ENCODE peak calls at places on chromosomes 2 and 18, in five cellular contexts. C is ascending aorta, B is hepatocyte, U is psoas muscle, M is PC-3. F is an unnamed sample.
A peak's percentile ranks its signal among the peaks of the same experiment; 100 is the strongest.

GRCh38 chr18:47817017-47817911 is 113.2 kb downstream of the SMAD2 start:
- DNase-seq in M (no peak), C (no peak), B (no peak), U (no peak), F (no peak)

GRCh38 chr2:179410552-179411356 is 146.1 kb upstream of the SESTD1 start:
- DNase-seq in B (peak; percentile 82), C (peak; percentile 66), U (peak; percentile 50), M (peak; percentile 80), F (peak; percentile 53)

GRCh38 chr2:168945508-168945907 is 44.4 kb downstream of the G6PC2 start:
- DNase-seq in M (no peak), U (no peak), C (no peak), B (no peak), F (no peak)

GRCh38 chr2:10271946-10272345 is 30.8 kb upstream of the HPCAL1 start:
- DNase-seq in M (peak; percentile 50), U (peak; percentile 15), C (peak; percentile 49), B (no peak), F (peak; percentile 91)

GRCh38 chr18:56787392-56787791 is 136.2 kb downstream of the WDR7 start:
- DNase-seq in M (no peak), B (no peak), U (no peak), C (no peak), F (no peak)

GRCh38 chr2:238973038-238973772 is 125.3 kb downstream of the TWIST2 start:
- DNase-seq in C (no peak), U (no peak), M (peak; percentile 62), B (no peak), F (no peak)

GRCh38 chr2:13289310-13289709 is 572.6 kb downstream of the TRIB2 start:
- DNase-seq in B (no peak), M (no peak), C (no peak), U (no peak), F (no peak)

GRCh38 chr18:8301427-8302172 is 307.6 kb upstream of the RAB12 start:
- DNase-seq in M (peak; percentile 16), C (no peak), B (peak; percentile 13), U (no peak), F (no peak)

GRCh38 chr18:31819106-31819924 is 58.6 kb upstream of the SLC25A52 start:
- DNase-seq in B (peak; percentile 80), U (no peak), C (no peak), M (peak; percentile 48), F (no peak)

GRCh38 chr2:219495531-219496122 is 3.1 kb upstream of the GMPPA start:
- DNase-seq in B (peak; percentile 77), U (peak; percentile 88), M (peak; percentile 59), C (peak; percentile 83), F (peak; percentile 50)

GRCh38 chr2:15914981-15915380 is 25.4 kb upstream of the MYCN start:
- DNase-seq in U (no peak), M (no peak), C (no peak), B (no peak), F (no peak)

GRCh38 chr2:45889620-45890019 is 238.1 kb downstream of the PRKCE start:
- DNase-seq in U (no peak), M (no peak), B (no peak), C (no peak), F (no peak)

GRCh38 chr2:189439342-189439741 is 1.9 kb upstream of the WDR75 start:
- DNase-seq in U (no peak), B (no peak), M (peak; percentile 11), C (no peak), F (no peak)

GRCh38 chr18:74836296-74837139 is 238.8 kb downstream of the ZNF407 start:
- DNase-seq in M (peak; percentile 57), U (no peak), B (peak; percentile 35), C (no peak), F (no peak)

GRCh38 chr2:233247744-233248143 is 3.7 kb upstream of the ATG16L1 start:
- DNase-seq in U (no peak), M (peak; percentile 99), C (no peak), B (peak; percentile 61), F (no peak)

GRCh38 chr2:224947566-224947965 is 94.7 kb downstream of the DOCK10 start:
- DNase-seq in U (no peak), M (no peak), C (no peak), B (no peak), F (no peak)

GRCh38 chr2:177056540-177056939 is 156.1 kb upstream of the HNRNPA3 start:
- DNase-seq in U (no peak), C (no peak), M (no peak), B (no peak), F (no peak)

GRCh38 chr2:201955702-201956141 is 77.9 kb upstream of the FZD7 start:
- DNase-seq in B (no peak), M (no peak), U (peak; percentile 68), C (no peak), F (no peak)

GRCh38 chr2:105438104-105438929 is 39.5 kb upstream of the FHL2 start:
- DNase-seq in C (no peak), B (peak; percentile 51), M (no peak), U (peak; percentile 88), F (peak; percentile 85)

GRCh38 chr2:212939777-212940531 is 211.5 kb downstream of the IKZF2 start:
- DNase-seq in M (peak; percentile 95), B (peak; percentile 78), U (no peak), C (no peak), F (no peak)

GRCh38 chr2:40558772-40559171 is 106.9 kb upstream of the SLC8A1 start:
- DNase-seq in M (no peak), C (no peak), U (no peak), B (no peak), F (no peak)

GRCh38 chr2:176535480-176536113 is 266.4 kb downstream of the MTX2 start:
- DNase-seq in U (no peak), B (no peak), C (no peak), M (peak; percentile 69), F (no peak)

GRCh38 chr2:166158546-166158945 is 30.7 kb upstream of the SCN1A start:
- DNase-seq in C (no peak), U (no peak), B (no peak), M (no peak), F (no peak)

GRCh38 chr2:165406053-165406628 is 63.4 kb upstream of the CSRNP3 start:
- DNase-seq in C (no peak), U (no peak), B (no peak), M (peak; percentile 97), F (no peak)

GRCh38 chr2:145203931-145204330 is 684.0 kb upstream of the ZEB2 start:
- DNase-seq in C (no peak), B (no peak), M (no peak), U (no peak), F (no peak)

GRCh38 chr2:205889073-205889472 is 196.9 kb downstream of the INO80D start:
- DNase-seq in U (no peak), C (no peak), B (no peak), M (peak; percentile 83), F (no peak)

GRCh38 chr18:74760436-74760835 is 162.8 kb downstream of the ZNF407 start:
- DNase-seq in B (no peak), C (no peak), M (peak; percentile 91), U (no peak), F (no peak)

GRCh38 chr18:3511980-3512379 is 62.0 kb downstream of the TGIF1 start:
- DNase-seq in U (no peak), M (peak; percentile 82), C (no peak), B (peak; percentile 26), F (no peak)

GRCh38 chr2:157837851-157838441 is 38.2 kb downstream of the ACVR1 start:
- DNase-seq in C (no peak), M (no peak), B (peak; percentile 35), U (peak; percentile 81), F (peak; percentile 56)

GRCh38 chr2:157839162-157839801 is 36.8 kb downstream of the ACVR1 start:
- DNase-seq in B (peak; percentile 58), U (peak; percentile 62), C (no peak), M (peak; percentile 32), F (peak; percentile 38)

GRCh38 chr2:157838442-157839161 is 37.5 kb downstream of the ACVR1 start:
- DNase-seq in M (peak; percentile 71), C (peak; percentile 75), U (peak; percentile 72), B (peak; percentile 68), F (peak; percentile 68)

GRCh38 chr2:157835425-157835824 is 40.7 kb downstream of the ACVR1 start:
- DNase-seq in B (no peak), C (no peak), U (no peak), M (no peak), F (no peak)

DNA sequence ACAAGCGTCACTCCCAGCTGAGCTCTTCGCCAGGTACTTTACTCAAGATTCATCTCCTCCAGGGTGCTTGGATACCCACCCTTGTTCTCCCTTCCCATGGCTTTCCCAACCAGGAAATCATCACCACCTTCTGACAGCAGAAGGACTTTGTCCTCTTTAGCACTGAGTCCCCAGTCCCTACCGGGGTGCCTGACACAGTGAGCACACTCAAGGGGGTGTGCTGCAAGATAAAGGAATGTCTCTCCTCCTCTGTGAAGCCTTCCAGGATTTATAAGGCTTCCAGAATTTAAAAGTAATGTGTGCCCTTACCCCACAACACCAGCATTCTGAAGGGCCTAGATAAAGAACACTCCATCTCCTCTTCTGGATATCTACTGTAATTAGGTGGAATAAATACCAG is 39.6 kb downstream of the ACVR1 start:
- DNase-seq in B (peak; percentile 27), C (no peak), U (no peak), M (no peak), F (no peak)
- H3K4me1 ChIP-seq in B (peaks cover 46% of the 10 kb centered on the region), C (peaks cover 55% of the 10 kb centered on the region), U (peaks cover 75% of the 10 kb centered on the region), M (peaks cover 30% of the 10 kb centered on the region), F (peaks cover 14% of the 10 kb centered on the region)

GRCh38 chr2:204611017-204611631 is 65.8 kb downstream of the PARD3B start:
- DNase-seq in C (no peak), B (peak; percentile 28), M (no peak), U (no peak), F (no peak)
- H3K27ac ChIP-seq in C (no peak overlapping the region), B (peak overlapping the region; percentile 70), M (no peak overlapping the region), U (no peak overlapping the region), F (no peak overlapping the region)

GRCh38 chr18:58580078-58580477 is 48.8 kb downstream of the ALPK2 start:
- DNase-seq in B (no peak), C (no peak), U (no peak), M (no peak), F (no peak)

GRCh38 chr18:58579561-58580047 is 49.3 kb downstream of the ALPK2 start:
- DNase-seq in U (peak; percentile 64), M (no peak), C (no peak), B (no peak), F (no peak)

GRCh38 chr18:58578835-58579560 is 49.9 kb downstream of the ALPK2 start:
- DNase-seq in U (peak; percentile 63), M (peak; percentile 25), C (no peak), B (peak; percentile 50), F (no peak)

GRCh38 chr18:58578321-58578720 is 50.6 kb downstream of the ALPK2 start:
- DNase-seq in U (no peak), C (no peak), M (no peak), B (no peak), F (no peak)

DNA sequence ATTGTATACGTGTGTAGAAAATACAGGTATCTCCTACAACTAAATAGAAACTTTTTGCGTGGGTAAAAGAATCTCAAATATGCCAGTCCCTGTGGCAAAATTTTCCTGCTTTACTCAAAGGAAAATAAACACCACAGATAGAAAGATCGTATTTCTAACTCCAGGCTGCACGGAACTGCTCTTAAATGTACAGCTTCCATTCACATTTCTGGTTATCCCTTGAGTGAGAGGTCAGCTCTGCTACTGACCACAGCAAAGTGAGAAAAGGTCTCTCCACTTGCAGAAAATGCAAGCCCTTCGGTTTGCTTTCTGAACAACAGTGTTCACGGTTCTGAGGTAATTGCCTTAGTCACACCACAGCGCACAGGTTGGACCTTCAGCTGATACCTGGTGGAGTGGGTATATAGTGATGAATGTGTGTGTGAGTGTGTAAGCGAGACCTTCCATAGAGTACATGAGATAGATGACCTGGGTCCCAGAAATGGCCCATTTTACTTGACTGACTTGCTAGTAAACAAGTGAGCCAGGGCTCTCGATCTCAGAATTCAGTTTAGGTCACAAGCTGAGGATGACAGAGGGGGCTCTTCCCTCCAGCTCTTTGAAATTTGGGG is 52.1 kb downstream of the ALPK2 start:
- DNase-seq in M (no peak), C (no peak), U (no peak), B (no peak), F (no peak)
- H3K4me3 ChIP-seq in M (no peak overlapping the region), C (no peak overlapping the region), U (peak overlapping the region; percentile 64), B (no peak overlapping the region), F (no peak overlapping the region)

GRCh38 chr2:36587091-36587490 is 10.9 kb downstream of the FEZ2 start:
- DNase-seq in M (no peak), B (no peak), U (no peak), C (no peak), F (no peak)
- H3K4me1 ChIP-seq in M (no peaks in the 10 kb centered on the region), B (no peaks in the 10 kb centered on the region), U (peaks cover 83% of the 10 kb centered on the region), C (no peaks in the 10 kb centered on the region), F (peaks cover 7% of the 10 kb centered on the region)